ENCODE peak calls at places on chromosomes 3 and 15, in four cellular contexts. M is mucosa of descending colon, L is GM04504, N is HFFc6. K is an unnamed sample.

GRCh38 chr3:41668366-41668765 is 293.5 kb downstream of the ULK4 start:
- DNase-seq in N (no peak), M (no peak), L (no peak), K (no peak)

GRCh38 chr15:81809543-81809942 is 236.3 kb downstream of the MEX3B start:
- DNase-seq in N (no peak), L (no peak), M (no peak), K (peak; percentile 42)

GRCh38 chr3:178629430-178630178 is 93.4 kb downstream of the KCNMB2 start:
- DNase-seq in L (no peak), M (no peak), N (no peak), K (no peak)

GRCh38 chr3:186583820-186584219 is 13.3 kb downstream of the DNAJB11 start:
- DNase-seq in N (no peak), M (no peak), L (no peak), K (no peak)

GRCh38 chr3:110243081-110243480 is 828.5 kb upstream of the NECTIN3 start:
- DNase-seq in M (no peak), N (no peak), L (no peak), K (no peak)

GRCh38 chr3:138351916-138352555 is 3.7 kb downstream of the MRAS start:
- DNase-seq in N (no peak), M (no peak), L (no peak), K (no peak)

GRCh38 chr3:99909714-99910508 is 92.2 kb downstream of the CMSS1 start:
- DNase-seq in M (no peak), N (peak; percentile 61), L (no peak), K (peak; percentile 81)

GRCh38 chr3:72306800-72307341 is 521.9 kb upstream of the PROK2 start:
- DNase-seq in N (no peak), M (no peak), L (no peak), K (no peak)

GRCh38 chr15:42692997-42693396 is 43.9 kb downstream of the CDAN1 start:
- DNase-seq in L (no peak), M (no peak), N (no peak), K (no peak)

GRCh38 chr3:52394751-52395502 is 50.0 kb downstream of the SEMA3G start:
- DNase-seq in M (peak; percentile 4), N (no peak), L (no peak), K (no peak)

K was measured in HS-27A.